ENCODE peak calls at places on chromosomes 16 and 17, in four cellular contexts. R is WTC11, F is K562, H is GM12878. P is an unnamed sample.

GRCh38 chr17:73840829-73841228 is 196.6 kb upstream of the SDK2 start:
- DNase-seq in R (no peak), F (no peak), H (no peak), P (no peak)

GRCh38 chr17:63697341-63698286 is 2.3 kb downstream of the LIMD2 start:
- DNase-seq in R (peak; percentile 70), F (peak; percentile 40), H (peak; percentile 82), P (peak; percentile 45)

GRCh38 chr16:85535352-85536072 is 77.6 kb upstream of the GSE1 start:
- DNase-seq in R (no peak), F (peak; percentile 99), H (no peak), P (peak; percentile 98)

GRCh38 chr16:4580245-4580644 is 24.1 kb downstream of the C16orf96 start:
- DNase-seq in R (no peak), F (no peak), H (no peak), P (no peak)

GRCh38 chr17:3308603-3309002 is 10.4 kb upstream of the OR3A1 start:
- DNase-seq in R (no peak), F (no peak), H (no peak), P (no peak)

GRCh38 chr16:73956592-73957495 is 339.8 kb upstream of the PSMD7 start:
- DNase-seq in R (peak; percentile 73), F (peak; percentile 44), H (peak; percentile 2), P (peak; percentile 50)

GRCh38 chr17:7740481-7741001 is 23.0 kb downstream of the DNAH2 start:
- DNase-seq in R (no peak), F (no peak), H (no peak), P (no peak)

GRCh38 chr17:65593092-65593869 is 31.8 kb upstream of the AXIN2 start:
- DNase-seq in R (no peak), F (no peak), H (no peak), P (peak; percentile 43)

GRCh38 chr17:46964315-46965265 is 14.5 kb downstream of the RPRML start:
- DNase-seq in R (peak; percentile 66), F (peak; percentile 47), H (no peak), P (no peak)

GRCh38 chr16:68235105-68235881 is 634 bp downstream of the ESRP2 start:
- DNase-seq in R (peak; percentile 59), F (no peak), H (no peak), P (peak; percentile 57)

GRCh38 chr16:72198021-72198420 is 26.1 kb upstream of the PMFBP1 start:
- DNase-seq in R (no peak), F (peak; percentile 14), H (no peak), P (no peak)

GRCh38 chr17:8163978-8164814 is 1.4 kb upstream of the VAMP2 start:
- DNase-seq in R (no peak), F (peak; percentile 79), H (no peak), P (no peak)

GRCh38 chr16:77657016-77657415 is 65.3 kb upstream of the NUDT7 start:
- DNase-seq in R (peak; percentile 22), F (peak; percentile 78), H (no peak), P (peak; percentile 20)

GRCh38 chr17:42163113-42163512 is 8.3 kb upstream of the RAB5C start:
- DNase-seq in R (peak; percentile 87), F (peak; percentile 68), H (no peak), P (peak; percentile 49)

GRCh38 chr17:15398291-15398690 is 56.9 kb upstream of the TEKT3 start:
- DNase-seq in R (no peak), F (no peak), H (no peak), P (no peak)

GRCh38 chr17:81967533-81968395 is 6.8 kb upstream of the NOTUM start:
- DNase-seq in R (peak; percentile 78), F (peak; percentile 82), H (peak; percentile 40), P (peak; percentile 98)

GRCh38 chr17:12917401-12917800 is 100.4 kb downstream of the ELAC2 start:
- DNase-seq in R (no peak), F (no peak), H (no peak), P (no peak)

GRCh38 chr17:81561494-81561885 is 9.3 kb upstream of the FAAP100 start:
- DNase-seq in R (no peak), F (no peak), H (no peak), P (no peak)

GRCh38 chr17:61786088-61786487 is 77.2 kb downstream of the BRIP1 start:
- DNase-seq in R (no peak), F (no peak), H (no peak), P (no peak)

GRCh38 chr17:72977768-72978417 is 114.6 kb downstream of the SLC39A11 start:
- DNase-seq in R (no peak), F (peak; percentile 40), H (no peak), P (no peak)

GRCh38 chr17:74037320-74037719 is 166.2 kb upstream of the RPL38 start:
- DNase-seq in R (no peak), F (no peak), H (no peak), P (no peak)

GRCh38 chr17:48053758-48054237 is 5.6 kb downstream of the NFE2L1 start:
- DNase-seq in R (no peak), F (no peak), H (no peak), P (no peak)

GRCh38 chr17:48051706-48052486 is 3.7 kb downstream of the NFE2L1 start:
- DNase-seq in R (no peak), F (no peak), H (no peak), P (peak; percentile 85)

GRCh38 chr17:48048321-48049140 is at the start of gene NFE2L1:
- DNase-seq in R (peak; percentile 86), F (peak; percentile 84), H (peak; percentile 59), P (peak; percentile 91)

GRCh38 chr17:48052956-48053757 is 5.0 kb downstream of the NFE2L1 start:
- DNase-seq in R (no peak), F (no peak), H (no peak), P (peak; percentile 77)

DNA sequence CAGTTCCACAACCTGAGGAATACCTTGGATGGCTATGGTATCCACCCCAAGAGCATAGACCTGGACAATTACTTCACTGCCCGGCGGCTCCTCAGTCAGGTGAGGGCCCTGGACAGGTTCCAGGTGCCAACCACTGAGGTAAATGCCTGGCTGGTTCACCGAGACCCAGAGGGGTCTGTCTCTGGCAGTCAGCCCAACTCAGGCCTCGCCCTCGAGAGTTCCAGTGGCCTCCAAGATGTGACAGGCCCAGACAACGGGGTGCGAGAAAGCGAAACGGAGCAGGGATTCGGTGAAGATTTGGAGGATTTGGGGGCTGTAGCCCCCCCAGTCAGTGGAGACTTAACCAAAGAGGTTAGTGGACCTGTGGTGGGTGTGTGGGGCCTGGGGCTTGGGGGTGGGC is 3.1 kb downstream of the NFE2L1 start:
- DNase-seq in R (no peak), F (no peak), H (no peak), P (no peak)
- TF ChIP-seq NR2C2 in R (no peak), F (no peak), H (no peak), P (no peak)

DNA sequence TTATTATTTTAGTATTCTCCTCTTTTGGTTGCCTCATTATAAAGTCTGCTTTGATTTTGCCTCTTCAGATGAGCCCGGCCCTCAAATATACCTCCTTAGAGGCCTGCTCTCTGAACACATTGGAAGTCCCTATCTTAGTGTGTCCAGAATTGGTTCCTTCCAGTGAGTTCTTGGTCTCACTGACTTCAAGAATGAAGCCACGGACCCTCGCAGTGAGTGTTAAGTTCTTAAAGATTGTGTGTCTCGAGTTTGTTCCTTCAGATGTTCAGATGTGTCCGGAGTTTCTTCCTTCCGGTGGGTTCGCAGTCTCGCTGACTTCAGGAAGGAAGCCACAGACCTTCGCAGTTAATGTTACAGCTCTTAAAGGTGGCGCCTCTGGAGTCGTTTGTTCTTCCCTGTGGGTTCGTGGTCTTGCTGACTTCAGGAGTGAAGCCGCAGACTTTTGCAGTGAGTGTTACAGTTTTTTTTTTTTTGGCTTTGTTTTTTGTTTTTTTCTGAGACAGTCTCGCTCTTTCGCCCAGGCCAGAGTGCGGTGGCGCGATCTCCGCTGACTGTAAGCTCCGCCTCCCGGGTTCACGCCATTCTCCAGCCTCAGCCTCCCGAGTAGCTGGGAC is 45.8 kb upstream of the NOS2 start:
- DNase-seq in R (no peak), F (no peak), H (no peak), P (no peak)
- TF ChIP-seq CBFB in R (no peak), F (no peak), H (no peak), P (no peak)

GRCh38 chr17:57356153-57356721 is 99.9 kb downstream of the MSI2 start:
- DNase-seq in R (no peak), F (no peak), H (no peak), P (no peak)

GRCh38 chr17:57357830-57358426 is 101.6 kb downstream of the MSI2 start:
- DNase-seq in R (no peak), F (no peak), H (peak; percentile 87), P (no peak)

GRCh38 chr17:57355090-57355859 is 99.0 kb downstream of the MSI2 start:
- DNase-seq in R (no peak), F (no peak), H (no peak), P (no peak)

GRCh38 chr17:57356722-57357391 is 100.5 kb downstream of the MSI2 start:
- DNase-seq in R (no peak), F (no peak), H (no peak), P (no peak)

GRCh38 chr17:57357392-57357784 is 101.1 kb downstream of the MSI2 start:
- DNase-seq in R (no peak), F (no peak), H (no peak), P (no peak)
- TF ChIP-seq NR2C2 in R (no peak), F (no peak), H (no peak), P (no peak)

GRCh38 chr17:58250344-58251011 is 12.1 kb downstream of the LPO start:
- DNase-seq in R (no peak), F (no peak), H (no peak), P (peak; percentile 93)
- TF ChIP-seq CBFB in R (no peak), F (no peak), H (no peak), P (no peak)

DNA sequence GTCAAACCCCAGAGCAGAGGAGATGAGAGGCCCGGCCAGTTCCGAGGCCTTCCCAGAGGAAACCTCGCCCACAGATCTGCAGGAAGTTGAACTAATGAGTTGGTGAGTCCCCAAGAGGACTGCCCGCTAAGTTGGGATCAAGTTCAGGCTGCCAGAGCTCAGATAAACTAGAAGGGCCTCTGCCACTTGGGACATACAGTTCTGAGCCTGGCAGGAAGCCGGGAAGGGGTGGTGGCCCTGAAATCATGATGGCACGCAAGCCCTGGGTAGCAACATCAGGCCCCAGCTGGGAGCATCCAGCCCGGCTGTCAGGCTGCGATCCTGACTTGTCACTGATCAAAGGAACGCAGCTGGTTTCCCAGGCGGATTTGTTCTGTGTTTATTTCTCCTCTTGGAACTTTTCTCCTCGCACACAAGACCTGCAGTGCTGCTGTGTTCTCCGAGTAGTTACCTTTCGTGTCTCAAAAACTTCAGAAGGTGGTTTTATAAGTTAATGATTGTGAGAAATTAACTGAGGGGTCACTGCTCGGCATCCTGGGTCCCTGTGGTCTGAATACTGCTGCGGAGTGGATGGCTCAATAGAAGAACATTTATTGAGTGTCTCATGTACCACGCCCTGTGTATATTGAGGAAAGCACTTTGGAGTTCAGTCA is 8.0 kb upstream of the WFDC1 start:
- DNase-seq in R (no peak), F (no peak), H (no peak), P (no peak)
- TF ChIP-seq NR2C2 in R (no peak), F (no peak), H (no peak), P (no peak)

GRCh38 chr16:49470550-49470949 is 96.9 kb downstream of the C16orf78 start:
- DNase-seq in R (no peak), F (no peak), H (no peak), P (no peak)
- TF ChIP-seq CBFB in R (no peak), F (no peak), H (no peak), P (no peak)

GRCh38 chr16:2196162-2196980 is at the start of gene CASKIN1:
- DNase-seq in R (no peak), F (peak; percentile 88), H (no peak), P (no peak)
- TF ChIP-seq NR2C2 in R (no peak), F (no peak), H (no peak), P (no peak)

DNA sequence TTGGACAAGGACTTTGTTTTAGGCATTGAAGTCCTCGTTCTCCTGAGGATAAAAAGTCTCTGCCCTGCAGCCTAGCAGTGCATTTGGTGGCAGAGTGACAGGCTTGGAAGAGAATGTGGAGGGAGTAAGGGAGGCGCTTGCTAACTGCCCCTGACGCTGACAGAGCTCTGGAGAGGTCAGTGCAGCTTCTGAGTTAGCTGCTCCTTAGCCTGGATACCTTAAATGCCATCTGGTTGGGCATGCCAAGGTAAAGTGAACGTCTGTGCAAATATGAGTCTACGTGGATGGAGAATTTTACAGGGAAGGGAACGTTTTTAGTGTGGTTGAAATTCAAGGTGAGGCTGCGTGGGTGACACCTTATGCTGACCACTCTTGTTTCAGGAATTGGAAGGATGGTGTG is 44.4 kb downstream of the SEC14L1 start:
- DNase-seq in R (no peak), F (no peak), H (no peak), P (no peak)
- TF ChIP-seq CBFB in R (no peak), F (no peak), H (no peak), P (no peak)

P was measured in HepG2.